ENCODE peak calls at places on chromosome 2, in four cellular contexts. H, E, U and Q are unnamed samples.

GRCh38 chr2:174342600-174343342 is 8.0 kb downstream of the SP9 start:
- DNase-seq in E (no peak), H (no peak), U (no peak), Q (peak)

GRCh38 chr2:238645095-238645494 is 202.8 kb upstream of the TWIST2 start:
- DNase-seq in U (no peak), H (no peak), E (no peak), Q (no peak)

GRCh38 chr2:227010433-227010832 is 153.6 kb downstream of the COL4A4 start:
- DNase-seq in U (no peak), H (no peak), E (no peak), Q (no peak)

GRCh38 chr2:25043241-25043867 is 1.5 kb downstream of the EFR3B start:
- DNase-seq in E (no peak), H (peak), U (no peak), Q (peak)

GRCh38 chr2:55120634-55121359 is 70.5 kb upstream of the RTN4 start:
- DNase-seq in H (no peak), U (peak), E (no peak), Q (no peak)

GRCh38 chr2:128495996-128496547 is 177.4 kb upstream of the HS6ST1 start:
- DNase-seq in E (no peak), H (no peak), U (no peak), Q (no peak)

GRCh38 chr2:155748126-155748525 is 584.4 kb downstream of the NR4A2 start:
- DNase-seq in H (no peak), E (no peak), U (no peak), Q (no peak)

GRCh38 chr2:108260773-108261172 is 21.0 kb downstream of the SULT1C3 start:
- DNase-seq in H (no peak), U (no peak), E (no peak), Q (no peak)

GRCh38 chr2:234708091-234708683 is 211.3 kb upstream of the ARL4C start:
- DNase-seq in H (no peak), U (no peak), E (no peak), Q (no peak)

GRCh38 chr2:241128266-241128665 is 21.0 kb downstream of the PASK start:
- DNase-seq in H (no peak), E (no peak), U (no peak), Q (no peak)

GRCh38 chr2:64792995-64793639 is 139.4 kb upstream of the SERTAD2 start:
- DNase-seq in U (no peak), H (no peak), E (no peak), Q (no peak)

GRCh38 chr2:207341114-207341750 is 175.5 kb upstream of the KLF7 start:
- DNase-seq in H (no peak), U (no peak), E (no peak), Q (no peak)

GRCh38 chr2:123073371-123073770 is 951.7 kb upstream of the CNTNAP5 start:
- DNase-seq in E (no peak), U (no peak), H (no peak), Q (no peak)

GRCh38 chr2:203446071-203446481 is 89.0 kb downstream of the RAPH1 start:
- DNase-seq in U (peak), H (no peak), E (no peak), Q (no peak)

GRCh38 chr2:159140070-159140774 is 146.3 kb downstream of the WDSUB1 start:
- DNase-seq in E (no peak), U (no peak), H (no peak), Q (no peak)

GRCh38 chr2:219460424-219460926 is 25.8 kb downstream of the SPEG start:
- DNase-seq in H (no peak), E (no peak), U (peak), Q (no peak)

GRCh38 chr2:224062481-224063307 is 23.6 kb upstream of the SERPINE2 start:
- DNase-seq in U (no peak), H (no peak), E (no peak), Q (no peak)

GRCh38 chr2:227772197-227772661 is 26.5 kb downstream of the SCYGR8 start:
- DNase-seq in H (no peak), E (no peak), U (no peak), Q (no peak)

GRCh38 chr2:205730701-205731271 is 48.5 kb downstream of the NRP2 start:
- DNase-seq in E (no peak), H (no peak), U (no peak), Q (no peak)

GRCh38 chr2:202808754-202809153 is 62.8 kb downstream of the ICA1L start:
- DNase-seq in E (no peak), H (no peak), U (no peak), Q (no peak)

GRCh38 chr2:84704505-84705244 is 176.2 kb downstream of the TRABD2A start:
- DNase-seq in U (no peak), E (no peak), H (no peak), Q (no peak)

GRCh38 chr2:33785201-33786106 is 186.4 kb upstream of the FAM98A start:
- DNase-seq in H (no peak), U (no peak), E (no peak), Q (no peak)

GRCh38 chr2:120250640-120251039 is 2.0 kb upstream of the RALB start:
- DNase-seq in E (no peak), U (no peak), H (no peak), Q (no peak)

GRCh38 chr2:70250434-70250833 is 2.0 kb upstream of the TIA1 start:
- DNase-seq in H (no peak), U (no peak), E (no peak), Q (no peak)

GRCh38 chr2:39874236-39874635 is 95.2 kb upstream of the THUMPD2 start:
- DNase-seq in H (no peak), U (no peak), E (no peak), Q (no peak)

DNA sequence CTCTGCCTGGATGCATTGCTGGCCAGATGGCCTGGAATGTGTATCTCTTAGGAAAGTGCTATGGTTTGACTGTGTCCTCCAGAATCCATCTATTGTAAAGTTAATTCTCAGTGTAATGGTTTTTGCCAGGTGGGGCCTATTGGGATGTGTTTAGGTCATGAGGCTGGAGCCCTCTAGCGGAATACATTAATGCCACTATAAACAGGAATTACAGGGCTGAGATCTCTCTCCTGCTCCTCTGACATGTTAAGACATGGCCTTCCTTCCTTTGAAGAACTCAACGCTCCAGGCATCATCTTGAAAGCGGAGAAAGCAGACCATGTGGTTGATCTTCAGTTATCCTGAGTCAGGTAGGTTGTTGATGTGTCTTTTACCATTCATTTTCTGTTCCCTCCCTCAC is 276.4 kb downstream of the RPIA start:
- DNase-seq in H (no peak), E (no peak), U (peak), Q (no peak)
- TF ChIP-seq CTCF in H (peak), E (no peak), U (peak), Q (no peak)

GRCh38 chr2:176392125-176392704 is 123.0 kb downstream of the MTX2 start:
- DNase-seq in E (no peak), U (no peak), H (peak), Q (no peak)
- TF ChIP-seq CTCF in E (no peak), U (no peak), H (no peak), Q (no peak)

GRCh38 chr2:35410431-35411061 is 945.0 kb upstream of the CRIM1 start:
- DNase-seq in H (no peak), E (no peak), U (peak), Q (peak)

GRCh38 chr2:35409762-35410161 is 945.8 kb upstream of the CRIM1 start:
- DNase-seq in U (no peak), E (no peak), H (no peak), Q (no peak)

GRCh38 chr2:35415282-35415681 is 940.3 kb upstream of the CRIM1 start:
- DNase-seq in H (no peak), U (no peak), E (no peak), Q (no peak)
- TF ChIP-seq CTCF in H (peak), U (no peak), E (no peak), Q (no peak)

GRCh38 chr2:106332054-106332453 is 136.2 kb downstream of the RGPD3 start:
- DNase-seq in U (no peak), H (no peak), E (no peak), Q (no peak)
- TF ChIP-seq CTCF in U (no peak), H (no peak), E (no peak), Q (no peak)

DNA sequence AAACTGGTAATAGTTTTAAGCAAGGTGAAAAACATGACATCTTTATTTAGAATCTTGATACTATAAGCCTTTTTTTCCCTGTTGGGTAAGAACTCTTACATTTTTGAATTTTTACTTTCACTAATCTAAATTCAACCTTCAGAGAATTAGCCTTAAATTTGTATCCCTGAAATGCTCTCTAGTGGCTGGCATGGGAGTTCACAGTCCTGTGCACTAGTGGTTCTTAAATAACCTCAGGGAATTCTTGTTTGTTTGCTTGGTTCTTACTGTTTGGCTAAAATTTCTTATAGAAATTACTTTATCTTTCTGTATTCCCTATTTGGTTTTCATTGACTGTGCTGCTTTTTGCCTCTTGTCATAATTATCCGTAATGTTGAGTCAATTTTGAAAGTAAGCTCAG is 391.2 kb upstream of the FIGN start:
- DNase-seq in E (no peak), U (no peak), H (no peak), Q (no peak)
- TF ChIP-seq CTCF in E (no peak), U (no peak), H (peak), Q (no peak)